ENCODE peak calls at places on chromosomes 7 and 10, in six cellular contexts. I is PC-3, T is fibroblast of lung, L is GM23248, J is IMR-90, Z is colonic mucosa. H is an unnamed sample.

GRCh38 chr10:77643795-77644468 is 6.3 kb upstream of the KCNMA1 start:
- DNase-seq in I (peak; percentile 98), L (peak; percentile 86), T (peak; percentile 79), J (peak; percentile 73), Z (peak; percentile 32), H (no peak)

GRCh38 chr7:88276605-88277153 is 30.0 kb downstream of the STEAP4 start:
- DNase-seq in Z (no peak), J (no peak), L (no peak), T (no peak), I (peak; percentile 17), H (no peak)

GRCh38 chr10:127293640-127294039 is 97.2 kb upstream of the INSYN2A start:
- DNase-seq in T (no peak), L (no peak), J (no peak), Z (no peak), I (no peak), H (no peak)

GRCh38 chr7:56105508-56105907 is 768 bp downstream of the CHCHD2 start:
- DNase-seq in J (peak; percentile 94), L (peak; percentile 91), Z (peak; percentile 36), I (peak; percentile 49), T (peak; percentile 84), H (no peak)

GRCh38 chr7:101891936-101892640 is 74.7 kb downstream of the CUX1 start:
- DNase-seq in I (no peak), L (peak; percentile 65), Z (no peak), J (no peak), T (peak; percentile 38), H (no peak)

GRCh38 chr7:55019691-55020480 is 1.1 kb downstream of the EGFR start:
- DNase-seq in Z (peak; percentile 54), J (no peak), L (peak; percentile 61), I (peak; percentile 35), T (no peak), H (peak; percentile 17)

GRCh38 chr7:100902638-100903037 is 7.0 kb upstream of the ACHE start:
- DNase-seq in L (no peak), J (no peak), T (no peak), I (no peak), Z (no peak), H (no peak)

GRCh38 chr10:78950656-78951587 is 117.8 kb upstream of the ZMIZ1 start:
- DNase-seq in L (no peak), Z (no peak), T (no peak), J (no peak), I (no peak), H (no peak)

GRCh38 chr10:71966046-71967004 is 2.1 kb downstream of the CHST3 start:
- DNase-seq in Z (no peak), I (peak; percentile 58), J (peak; percentile 65), L (peak; percentile 92), T (no peak), H (no peak)

GRCh38 chr7:2555121-2556052 is at the start of gene BRAT1:
- DNase-seq in I (peak; percentile 92), J (peak; percentile 90), Z (peak; percentile 98), L (peak; percentile 98), T (peak; percentile 90), H (peak; percentile 96)

GRCh38 chr7:31062746-31063435 is 10.8 kb downstream of the ADCYAP1R1 start:
- DNase-seq in Z (no peak), I (no peak), L (no peak), J (no peak), T (no peak), H (no peak)

GRCh38 chr10:56623064-56623463 is 262.0 kb upstream of the ZWINT start:
- DNase-seq in L (no peak), T (no peak), Z (no peak), I (no peak), J (no peak), H (no peak)

GRCh38 chr10:100518761-100519241 is 860 bp downstream of the SEC31B start:
- DNase-seq in J (peak; percentile 70), I (peak; percentile 73), L (peak; percentile 79), Z (peak; percentile 80), T (peak; percentile 66), H (peak; percentile 58)

GRCh38 chr10:44775402-44775741 is 135.8 kb upstream of the TMEM72 start:
- DNase-seq in I (no peak), J (no peak), L (no peak), Z (no peak), T (no peak), H (no peak)

GRCh38 chr10:84715911-84716310 is 387.5 kb downstream of the CCSER2 start:
- DNase-seq in I (peak; percentile 59), J (peak; percentile 8), L (peak; percentile 35), T (no peak), Z (peak; percentile 21), H (peak; percentile 40)

GRCh38 chr7:1961776-1962276 is 270.9 kb downstream of the MAD1L1 start:
- DNase-seq in I (peak; percentile 31), Z (no peak), T (peak; percentile 92), J (peak; percentile 96), L (peak; percentile 86), H (no peak)

GRCh38 chr7:38630720-38631673 is at the start of gene AMPH:
- DNase-seq in I (no peak), Z (peak; percentile 32), L (peak; percentile 80), J (peak; percentile 40), T (peak; percentile 53), H (peak; percentile 78)

GRCh38 chr10:69101451-69102095 is 13.7 kb downstream of the SRGN start:
- DNase-seq in J (peak; percentile 38), T (peak; percentile 34), Z (no peak), L (peak; percentile 69), I (peak; percentile 63), H (no peak)

GRCh38 chr10:121722665-121723064 is 124.4 kb upstream of the FGFR2 start:
- DNase-seq in T (no peak), Z (no peak), L (peak; percentile 57), I (peak; percentile 69), J (no peak), H (no peak)

GRCh38 chr10:64648915-64649314 is 1127.7 kb downstream of the REEP3 start:
- DNase-seq in L (no peak), Z (peak; percentile 17), J (no peak), T (no peak), I (peak; percentile 51), H (no peak)

GRCh38 chr10:23121135-23121534 is 25.8 kb downstream of the MSRB2 start:
- DNase-seq in J (no peak), I (no peak), T (no peak), Z (no peak), L (no peak), H (no peak)

GRCh38 chr7:101816499-101817030 is 861 bp upstream of the CUX1 start:
- DNase-seq in Z (peak; percentile 49), L (peak; percentile 73), I (peak; percentile 43), J (peak; percentile 37), T (peak; percentile 44), H (no peak)

GRCh38 chr10:23412223-23412622 is 26.7 kb upstream of the OTUD1 start:
- DNase-seq in L (peak; percentile 75), J (peak; percentile 48), I (peak; percentile 69), T (peak; percentile 25), Z (no peak), H (no peak)

GRCh38 chr10:71218046-71218832 is 5.9 kb downstream of the UNC5B start:
- DNase-seq in I (peak; percentile 74), Z (no peak), T (peak; percentile 53), L (peak; percentile 63), J (peak; percentile 74), H (no peak)

GRCh38 chr7:155846156-155846555 is 33.9 kb upstream of the SHH start:
- DNase-seq in Z (no peak), T (no peak), J (no peak), L (no peak), I (no peak), H (no peak)

GRCh38 chr10:110190170-110190569 is 17.2 kb upstream of the MXI1 start:
- DNase-seq in Z (no peak), J (no peak), I (no peak), T (no peak), L (no peak), H (no peak)

GRCh38 chr7:33733865-33734650 is 171.3 kb upstream of the BMPER start:
- DNase-seq in J (no peak), L (no peak), Z (peak; percentile 82), I (no peak), T (no peak), H (no peak)

DNA sequence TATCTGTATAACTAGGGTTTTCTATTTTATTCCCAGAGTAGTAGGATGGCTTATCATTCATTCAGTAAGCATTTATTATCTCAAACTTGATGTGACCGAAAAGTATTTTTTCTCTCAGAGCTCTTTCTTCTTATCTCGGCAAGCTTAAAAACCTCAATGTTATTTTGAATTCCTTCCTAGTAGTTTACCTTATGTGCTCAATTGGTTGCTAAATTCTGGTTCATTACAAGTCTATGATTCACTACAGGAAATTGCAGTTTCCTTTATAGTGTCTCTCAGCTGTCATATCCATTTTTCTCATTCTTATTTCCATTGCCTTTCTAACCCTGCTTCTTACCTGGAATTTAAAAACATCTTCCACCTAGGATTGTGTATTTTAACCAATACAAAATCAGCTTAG is 12.6 kb upstream of the ICA1 start:
- DNase-seq in Z (no peak), T (no peak), I (no peak), J (no peak), L (no peak), H (no peak)
- H3K27me3 ChIP-seq in Z (no peaks in the 10 kb centered on the region), T (no peaks in the 10 kb centered on the region), I (no peaks in the 10 kb centered on the region), J (no peaks in the 10 kb centered on the region), L (no peaks in the 10 kb centered on the region), H (no peaks in the 10 kb centered on the region)

GRCh38 chr10:5975641-5976473 is 1.5 kb downstream of the IL15RA start:
- DNase-seq in I (no peak), J (peak; percentile 38), T (peak; percentile 53), L (peak; percentile 68), Z (peak; percentile 69), H (no peak)
- H3K9ac ChIP-seq in I (no peak overlapping the region), J (peak overlapping the region; percentile 63), T (no peak overlapping the region), L (peak overlapping the region; percentile 76), Z (peak overlapping the region; percentile 81), H (no peak overlapping the region)

GRCh38 chr10:75342397-75342796 is 59.2 kb downstream of the ZNF503 start:
- DNase-seq in L (no peak), T (no peak), J (no peak), Z (no peak), I (no peak), H (no peak)
- H3K9me3 ChIP-seq in L (no peaks in the 10 kb centered on the region), T (no peaks in the 10 kb centered on the region), J (peaks cover 4% of the 10 kb centered on the region), Z (no peaks in the 10 kb centered on the region), I (no peaks in the 10 kb centered on the region), H (peaks cover 8% of the 10 kb centered on the region)

GRCh38 chr10:131109291-131109690 is 202.2 kb downstream of the TCERG1L start:
- DNase-seq in Z (no peak), T (no peak), I (no peak), J (no peak), L (no peak), H (no peak)
- H3K27me3 ChIP-seq in Z (no peaks in the 10 kb centered on the region), T (no peaks in the 10 kb centered on the region), I (no peaks in the 10 kb centered on the region), J (no peaks in the 10 kb centered on the region), L (no peaks in the 10 kb centered on the region), H (no peaks in the 10 kb centered on the region)